ENCODE peak calls at places on chromosome 7, in four cellular contexts. J is IMR-90, N is endothelial cell of umbilical vein, M is mammary epithelial cell. Y is an unnamed sample.

GRCh38 chr7:5597772-5598171 is 174.1 kb upstream of the TNRC18 start:
- DNase-seq in J (no peak), N (no peak), M (no peak), Y (peak; percentile 86)

GRCh38 chr7:55970561-55970960 is 6.2 kb downstream of the NIPSNAP2 start:
- DNase-seq in J (no peak), N (no peak), M (no peak), Y (no peak)

GRCh38 chr7:102061981-102062390 is 224.7 kb upstream of the SH2B2 start:
- DNase-seq in J (peak; percentile 46), N (no peak), M (no peak), Y (peak; percentile 65)

GRCh38 chr7:11706666-11707605 is 125.1 kb downstream of the THSD7A start:
- DNase-seq in J (no peak), N (peak; percentile 71), M (peak; percentile 0), Y (no peak)

GRCh38 chr7:82506208-82506607 is 62.6 kb upstream of the CACNA2D1 start:
- DNase-seq in J (peak; percentile 7), N (no peak), M (no peak), Y (peak; percentile 9)

GRCh38 chr7:24381919-24382505 is 98.0 kb downstream of the NPY start:
- DNase-seq in J (no peak), N (no peak), M (peak; percentile 12), Y (peak; percentile 49)

GRCh38 chr7:114857605-114858004 is 64.3 kb upstream of the MDFIC start:
- DNase-seq in J (peak; percentile 15), N (no peak), M (peak; percentile 28), Y (no peak)

GRCh38 chr7:82534687-82535086 is 91.1 kb upstream of the CACNA2D1 start:
- DNase-seq in J (peak; percentile 70), N (peak; percentile 79), M (peak; percentile 52), Y (peak; percentile 17)

GRCh38 chr7:74021546-74022320 is 6.2 kb upstream of the ELN start:
- DNase-seq in J (no peak), N (no peak), M (no peak), Y (no peak)

GRCh38 chr7:23558303-23558702 is 26.5 kb upstream of the TRA2A start:
- DNase-seq in J (no peak), N (no peak), M (no peak), Y (no peak)

GRCh38 chr7:823639-824038 is 8.6 kb upstream of the SUN1 start:
- DNase-seq in J (no peak), N (peak; percentile 21), M (no peak), Y (no peak)

GRCh38 chr7:27095897-27096755 is at the start of gene HOXA1:
- DNase-seq in J (peak; percentile 95), N (peak; percentile 95), M (peak; percentile 92), Y (peak; percentile 85)

GRCh38 chr7:27096756-27097514 is 1.1 kb upstream of the HOXA1 start:
- DNase-seq in J (peak; percentile 64), N (peak; percentile 53), M (peak; percentile 57), Y (peak; percentile 40)

GRCh38 chr7:27098493-27099223 is 2.9 kb upstream of the HOXA1 start:
- DNase-seq in J (peak; percentile 80), N (peak; percentile 90), M (peak; percentile 67), Y (peak; percentile 61)

GRCh38 chr7:27099224-27099838 is 3.2 kb downstream of the HOXA2 start:
- DNase-seq in J (peak; percentile 71), N (no peak), M (peak; percentile 62), Y (peak; percentile 56)

DNA sequence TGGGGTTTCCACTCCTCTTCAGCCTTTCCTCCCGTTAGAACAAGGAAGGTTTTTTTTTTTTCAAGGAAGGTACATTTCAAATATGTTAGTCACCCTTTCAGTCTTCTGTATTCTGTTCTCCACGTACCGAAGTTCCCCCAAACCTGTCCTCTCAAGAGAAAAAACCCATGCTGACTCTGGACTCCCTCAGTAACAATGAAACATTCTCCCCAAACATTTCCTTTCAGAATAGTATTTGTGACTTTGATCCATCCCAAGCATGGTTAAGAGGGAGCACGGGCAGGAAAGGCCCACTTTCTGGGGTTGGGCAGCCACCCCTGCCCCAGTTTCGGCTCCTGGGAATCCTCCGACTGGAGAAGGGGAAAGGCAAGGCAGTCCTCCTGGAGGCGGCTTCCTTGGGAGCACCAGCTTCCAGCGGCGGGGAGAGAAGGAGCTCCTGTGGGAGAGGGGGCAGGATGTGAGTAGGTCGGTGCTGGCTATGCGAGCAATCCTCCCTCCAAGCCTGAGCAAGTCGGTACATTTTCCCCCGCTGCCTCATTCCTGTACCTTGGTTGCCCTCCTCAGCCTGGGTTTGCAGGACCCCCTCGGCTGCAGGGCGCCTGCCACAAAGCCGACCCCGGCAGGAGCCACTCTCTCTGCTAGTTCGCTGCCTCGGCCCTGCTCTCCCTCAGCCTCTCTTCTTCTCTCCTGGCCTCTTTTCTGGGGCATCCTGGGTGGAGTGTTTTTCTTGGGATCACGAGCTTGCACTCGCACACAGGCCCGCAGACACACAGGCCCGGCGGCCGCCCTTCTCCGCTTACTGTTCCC is 2.1 kb upstream of the HOXA1 start:
- DNase-seq in J (peak; percentile 52), N (peak; percentile 58), M (peak; percentile 78), Y (peak; percentile 28)
- H3K9ac ChIP-seq in J (peak overlapping the region; percentile 99), N (peak overlapping the region; percentile 90), M (peak overlapping the region; percentile 97), Y (peak overlapping the region; percentile 96)

GRCh38 chr7:134870781-134871180 is 91.3 kb downstream of the CALD1 start:
- DNase-seq in J (no peak), N (peak; percentile 58), M (no peak), Y (no peak)

GRCh38 chr7:134859783-134860182 is 80.3 kb downstream of the CALD1 start:
- DNase-seq in J (no peak), N (no peak), M (no peak), Y (no peak)

GRCh38 chr7:134870156-134870555 is 90.7 kb downstream of the CALD1 start:
- DNase-seq in J (no peak), N (no peak), M (no peak), Y (no peak)

GRCh38 chr7:134866581-134866980 is 87.1 kb downstream of the CALD1 start:
- DNase-seq in J (peak; percentile 55), N (peak; percentile 79), M (no peak), Y (peak; percentile 77)

GRCh38 chr7:134865001-134865845 is 85.8 kb downstream of the CALD1 start:
- DNase-seq in J (peak; percentile 76), N (no peak), M (no peak), Y (peak; percentile 80)
- H3K4me3 ChIP-seq in J (peak overlapping the region; percentile 33), N (no peak overlapping the region), M (no peak overlapping the region), Y (peak overlapping the region; percentile 73)

DNA sequence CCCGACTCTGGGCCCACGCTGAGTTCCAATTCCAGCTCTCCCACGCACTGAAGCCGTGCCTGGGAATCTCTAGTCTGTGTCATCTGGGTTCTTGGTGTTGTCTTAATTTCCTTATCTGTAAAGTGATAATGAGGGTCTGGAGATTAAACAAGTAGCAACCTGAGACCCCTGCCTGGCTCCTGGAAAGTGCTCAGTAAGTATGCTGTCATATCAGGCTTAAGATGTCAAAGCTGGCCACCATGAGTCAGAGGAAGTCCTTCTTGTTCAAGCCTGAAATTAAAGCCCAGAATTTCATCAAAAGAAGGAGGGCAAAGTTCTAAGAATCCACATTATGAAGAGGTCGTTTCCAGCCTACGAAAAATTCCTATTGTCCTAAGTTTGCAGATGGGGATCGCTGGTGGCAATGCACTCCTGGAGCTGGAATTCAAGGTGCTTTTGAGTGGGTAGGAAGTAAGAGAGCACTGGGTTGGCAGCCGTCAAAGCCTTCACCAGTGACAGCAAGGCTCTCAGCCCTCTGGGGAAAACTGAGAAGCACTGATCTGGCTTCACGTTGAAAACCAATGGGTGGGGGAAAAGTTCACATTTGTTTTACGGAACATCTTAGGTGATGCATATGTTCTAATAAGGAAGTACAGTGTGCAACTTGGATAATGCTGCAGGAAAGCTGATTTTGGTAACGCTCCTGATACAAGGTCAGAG is 50.3 kb upstream of the NCAPG2 start:
- DNase-seq in J (peak; percentile 14), N (peak; percentile 35), M (peak; percentile 30), Y (peak; percentile 13)
- H3K36me3 ChIP-seq in J (peaks cover 36% of the 10 kb centered on the region), N (peaks cover 2% of the 10 kb centered on the region), M (peaks cover 22% of the 10 kb centered on the region), Y (peaks cover 89% of the 10 kb centered on the region)

DNA sequence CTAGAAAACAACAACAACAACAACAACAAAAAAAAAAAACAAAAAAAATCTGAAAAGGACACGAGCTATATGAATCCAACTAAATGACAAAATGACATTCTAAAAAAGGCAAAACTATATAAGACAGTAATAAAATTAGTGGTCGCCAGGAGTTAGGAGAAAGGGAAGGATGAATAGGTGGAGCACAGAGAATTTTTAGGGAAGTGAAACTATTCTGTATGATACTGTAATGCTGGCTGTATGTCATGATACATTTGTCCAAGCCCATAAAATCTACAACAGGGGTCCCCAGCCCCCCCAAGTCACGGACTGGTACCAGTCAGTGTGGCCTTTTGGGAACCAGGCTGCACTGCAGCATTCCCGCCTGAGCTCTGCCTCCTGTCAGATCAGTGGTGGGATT is 2.8 kb upstream of the PUS7 start:
- DNase-seq in J (no peak), N (no peak), M (no peak), Y (no peak)
- H3K9ac ChIP-seq in J (no peak overlapping the region), N (no peak overlapping the region), M (no peak overlapping the region), Y (no peak overlapping the region)

DNA sequence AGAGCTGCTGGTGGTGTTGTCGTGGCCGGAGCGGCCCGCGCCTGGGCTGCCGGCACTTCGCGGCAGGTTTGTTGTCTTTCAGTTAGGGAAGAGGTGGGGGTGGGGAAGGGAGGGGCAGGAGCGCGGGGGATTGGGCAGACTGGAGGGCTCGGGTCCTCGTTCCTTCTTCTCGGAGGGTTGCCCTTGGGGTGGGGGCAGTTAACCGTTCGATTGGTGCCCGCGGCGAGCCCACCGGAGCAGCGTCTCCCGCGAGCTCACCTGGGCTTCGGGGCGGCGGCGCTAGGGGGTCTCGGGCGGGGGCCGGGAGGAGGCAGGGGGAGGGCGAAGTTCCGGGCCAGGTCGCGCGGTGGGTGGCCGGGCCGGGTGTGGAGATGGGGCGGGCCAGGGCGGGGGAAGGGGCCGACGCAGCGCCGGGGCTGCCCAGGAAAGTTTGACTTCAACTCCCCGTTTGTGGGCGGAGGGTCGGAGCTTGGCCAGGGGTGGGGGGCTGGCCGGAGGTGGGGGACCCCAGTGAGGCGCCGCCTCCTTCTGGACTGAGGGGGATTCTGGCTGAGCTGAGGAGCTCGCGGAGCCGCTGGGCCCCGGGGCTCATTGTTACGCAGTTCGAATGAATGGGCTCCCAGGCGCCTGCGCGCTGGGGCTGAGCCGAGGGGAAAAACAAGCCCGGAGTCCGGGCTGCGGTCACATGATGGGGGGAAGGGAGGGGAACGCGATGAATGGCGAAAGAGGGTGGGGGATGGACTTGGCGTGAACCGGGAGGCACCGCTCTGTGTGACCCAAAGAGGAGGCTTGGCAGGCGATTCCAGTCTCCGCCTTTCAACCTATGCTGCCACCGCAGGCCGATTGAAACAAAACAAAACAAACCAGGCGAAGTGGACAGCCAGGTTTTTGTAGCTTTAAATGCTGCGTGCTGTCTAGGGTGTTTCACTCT is 582 bp downstream of the HBP1 start:
- DNase-seq in J (peak; percentile 96), N (peak; percentile 98), M (peak; percentile 97), Y (peak; percentile 98)
- H3K4me3 ChIP-seq in J (peak overlapping the region; percentile 67), N (peak overlapping the region; percentile 81), M (peak overlapping the region; percentile 86), Y (peak overlapping the region; percentile 98)

GRCh38 chr7:135726911-135727673 is 894 bp downstream of the SLC13A4 start:
- DNase-seq in J (no peak), N (no peak), M (no peak), Y (no peak)

GRCh38 chr7:135723411-135723810 is 4.6 kb downstream of the SLC13A4 start:
- DNase-seq in J (no peak), N (no peak), M (no peak), Y (no peak)

GRCh38 chr7:135729230-135729629 is 1.2 kb upstream of the SLC13A4 start:
- DNase-seq in J (no peak), N (no peak), M (no peak), Y (no peak)

GRCh38 chr7:135728136-135728669 is at the start of gene SLC13A4:
- DNase-seq in J (no peak), N (no peak), M (no peak), Y (no peak)

DNA sequence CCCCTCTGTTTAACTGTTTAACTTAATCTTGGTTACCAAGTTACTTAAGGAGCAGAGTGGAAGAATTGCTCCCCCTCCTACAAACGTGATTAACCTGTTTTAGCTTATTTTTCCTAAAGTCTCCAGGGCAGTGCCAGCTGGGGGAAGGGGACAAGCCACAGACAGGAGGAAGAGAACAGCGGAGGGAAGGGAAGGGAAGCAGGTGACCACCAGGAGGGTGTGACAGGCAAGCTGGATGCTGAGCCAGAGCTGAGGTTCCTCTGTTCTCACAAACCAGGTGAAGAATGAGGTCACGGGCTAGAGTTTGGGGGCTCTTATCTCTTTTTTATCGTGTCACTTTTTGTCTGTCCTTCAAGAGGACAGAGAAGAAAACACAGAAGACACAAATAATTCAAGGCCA is 1.6 kb downstream of the SLC13A4 start:
- DNase-seq in J (no peak), N (no peak), M (no peak), Y (no peak)
- H3K36me3 ChIP-seq in J (no peaks in the 10 kb centered on the region), N (no peaks in the 10 kb centered on the region), M (no peaks in the 10 kb centered on the region), Y (peaks cover 81% of the 10 kb centered on the region)

Y was measured in mesenchymal stem cell.